ENCODE peak calls at places on chromosome 5, in eight cellular contexts. N is bronchial epithelial cell, R is endodermal cell, T is cardiac muscle cell, F is lower lobe of right lung, L is uterus, Z is stomach, C is body of pancreas. J is an unnamed sample. For H3K27me3, the result is how much of the 10 kb centered on the place peaks cover.

GRCh38 chr5:179873711-179874110 is 15.1 kb upstream of the MRNIP start:
- DNase-seq in N (no peak), R (no peak), T (no peak), F (no peak), L (no peak), Z (no peak), C (no peak), J (no peak)

GRCh38 chr5:179374506-179375235 is 29.4 kb upstream of the ADAMTS2 start:
- DNase-seq in N (no peak), R (no peak), T (no peak), F (no peak), L (no peak), Z (no peak), C (no peak), J (no peak)

GRCh38 chr5:94751456-94751855 is 133.0 kb downstream of the SLF1 start:
- DNase-seq in N (peak), R (no peak), T (no peak), F (no peak), L (no peak), Z (no peak), C (no peak), J (no peak)

GRCh38 chr5:138636401-138636944 is 61.3 kb upstream of the HSPA9 start:
- DNase-seq in N (peak), R (peak), T (no peak), F (no peak), L (no peak), Z (no peak), C (no peak), J (no peak)

GRCh38 chr5:137710086-137710485 is 25.8 kb downstream of the KLHL3 start:
- DNase-seq in N (no peak), R (peak), T (peak), F (no peak), L (no peak), Z (no peak), C (no peak), J (no peak)

GRCh38 chr5:95238560-95239325 is 46.2 kb downstream of the MCTP1 start:
- DNase-seq in N (peak), R (no peak), T (peak), F (no peak), L (no peak), Z (no peak), C (no peak), J (no peak)

GRCh38 chr5:141496038-141496437 is 7.2 kb downstream of the PCDHGC5 start:
- DNase-seq in N (no peak), R (peak), T (peak), F (no peak), L (no peak), Z (no peak), C (no peak), J (no peak)

GRCh38 chr5:12668564-12668963 is 764.3 kb upstream of the CTNND2 start:
- DNase-seq in N (no peak), R (peak), T (no peak), F (no peak), L (no peak), Z (no peak), C (no peak), J (no peak)

GRCh38 chr5:39016587-39017275 is 57.5 kb downstream of the RICTOR start:
- DNase-seq in N (no peak), R (no peak), T (no peak), F (no peak), L (no peak), Z (no peak), C (no peak), J (no peak)

GRCh38 chr5:123298335-123299010 is 124.7 kb downstream of the CEP120 start:
- DNase-seq in N (no peak), R (no peak), T (no peak), F (no peak), L (no peak), Z (no peak), C (no peak), J (no peak)

GRCh38 chr5:181086410-181087229 is 44.3 kb downstream of the OR2V1 start:
- DNase-seq in N (no peak), R (peak), T (no peak), F (no peak), L (no peak), Z (no peak), C (no peak), J (no peak)

GRCh38 chr5:139126711-139127111 is 71.5 kb downstream of the SIL1 start:
- DNase-seq in N (no peak), R (no peak), T (no peak), F (no peak), L (no peak), Z (no peak), C (peak), J (no peak)

GRCh38 chr5:111143910-111144309 is 51.8 kb downstream of the WDR36 start:
- DNase-seq in N (peak), R (no peak), T (peak), F (no peak), L (peak), Z (no peak), C (peak), J (no peak)

GRCh38 chr5:6686916-6687409 is 26.3 kb upstream of the TENT4A start:
- DNase-seq in N (peak), R (peak), T (peak), F (no peak), L (no peak), Z (no peak), C (no peak), J (no peak)

GRCh38 chr5:142866563-142867275 is 96.5 kb downstream of the ARHGAP26 start:
- DNase-seq in N (peak), R (peak), T (peak), F (no peak), L (peak), Z (peak), C (peak), J (peak)

GRCh38 chr5:39270172-39270848 is 50.9 kb upstream of the FYB1 start:
- DNase-seq in N (no peak), R (no peak), T (no peak), F (no peak), L (no peak), Z (no peak), C (no peak), J (peak)

GRCh38 chr5:53429706-53430105 is 50.7 kb upstream of the FST start:
- DNase-seq in N (peak), R (no peak), T (no peak), F (no peak), L (no peak), Z (no peak), C (no peak), J (no peak)

GRCh38 chr5:18811616-18812015 is 1176.4 kb downstream of the CDH18 start:
- DNase-seq in N (no peak), R (no peak), T (no peak), F (no peak), L (no peak), Z (no peak), C (no peak), J (no peak)

GRCh38 chr5:157731272-157732129 is at the start of gene THG1L:
- DNase-seq in N (peak), R (peak), T (peak), F (peak), L (peak), Z (peak), C (peak), J (peak)

GRCh38 chr5:140189977-140190867 is 15.2 kb downstream of the CYSTM1 start:
- DNase-seq in N (peak), R (no peak), T (peak), F (no peak), L (no peak), Z (no peak), C (no peak), J (no peak)

GRCh38 chr5:38382898-38383297 is 124.5 kb downstream of the EGFLAM start:
- DNase-seq in N (peak), R (peak), T (peak), F (peak), L (peak), Z (peak), C (peak), J (peak)

GRCh38 chr5:108639356-108639755 is 108.3 kb upstream of the FER start:
- DNase-seq in N (no peak), R (no peak), T (peak), F (no peak), L (no peak), Z (no peak), C (no peak), J (no peak)

GRCh38 chr5:60883229-60883628 is 39.2 kb upstream of the ELOVL7 start:
- DNase-seq in N (peak), R (no peak), T (peak), F (no peak), L (no peak), Z (no peak), C (no peak), J (no peak)

GRCh38 chr5:160262151-160262550 is 32.8 kb downstream of the FABP6 start:
- DNase-seq in N (no peak), R (peak), T (no peak), F (no peak), L (no peak), Z (no peak), C (no peak), J (no peak)

GRCh38 chr5:10507575-10508024 is 56.3 kb upstream of the ANKRD33B start:
- DNase-seq in N (no peak), R (no peak), T (no peak), F (no peak), L (peak), Z (no peak), C (no peak), J (no peak)

GRCh38 chr5:57841671-57842375 is 359.2 kb upstream of the ACTBL2 start:
- DNase-seq in N (peak), R (peak), T (peak), F (no peak), L (no peak), Z (no peak), C (no peak), J (no peak)

GRCh38 chr5:122163151-122164069 is 34.1 kb downstream of the ZNF474 start:
- DNase-seq in N (peak), R (no peak), T (peak), F (no peak), L (no peak), Z (no peak), C (no peak), J (no peak)

GRCh38 chr5:113197456-113198200 is 221.0 kb downstream of the DCP2 start:
- DNase-seq in N (no peak), R (peak), T (no peak), F (no peak), L (no peak), Z (peak), C (no peak), J (no peak)

GRCh38 chr5:160048131-160048530 is 39.2 kb downstream of the TTC1 start:
- DNase-seq in N (no peak), R (no peak), T (peak), F (no peak), L (peak), Z (no peak), C (no peak), J (no peak)

GRCh38 chr5:161442471-161442870 is 104.1 kb downstream of the GABRB2 start:
- DNase-seq in N (no peak), R (no peak), T (no peak), F (no peak), L (no peak), Z (no peak), C (no peak), J (no peak)
- H3K27me3 ChIP-seq in N (under half), R (under half), T (under half), F (under half), L (under half), Z (under half), C (under half), J (under half)

GRCh38 chr5:135493406-135494180 is 41.4 kb upstream of the TIFAB start:
- DNase-seq in N (peak), R (no peak), T (peak), F (no peak), L (no peak), Z (no peak), C (no peak), J (no peak)

GRCh38 chr5:135492319-135492626 is 40.1 kb upstream of the TIFAB start:
- DNase-seq in N (peak), R (no peak), T (no peak), F (no peak), L (no peak), Z (no peak), C (no peak), J (no peak)

GRCh38 chr5:135491038-135491551 is 38.9 kb upstream of the TIFAB start:
- DNase-seq in N (no peak), R (no peak), T (no peak), F (no peak), L (no peak), Z (no peak), C (no peak), J (no peak)

GRCh38 chr5:135491552-135492318 is 39.6 kb upstream of the TIFAB start:
- DNase-seq in N (peak), R (peak), T (no peak), F (peak), L (no peak), Z (peak), C (no peak), J (no peak)

DNA sequence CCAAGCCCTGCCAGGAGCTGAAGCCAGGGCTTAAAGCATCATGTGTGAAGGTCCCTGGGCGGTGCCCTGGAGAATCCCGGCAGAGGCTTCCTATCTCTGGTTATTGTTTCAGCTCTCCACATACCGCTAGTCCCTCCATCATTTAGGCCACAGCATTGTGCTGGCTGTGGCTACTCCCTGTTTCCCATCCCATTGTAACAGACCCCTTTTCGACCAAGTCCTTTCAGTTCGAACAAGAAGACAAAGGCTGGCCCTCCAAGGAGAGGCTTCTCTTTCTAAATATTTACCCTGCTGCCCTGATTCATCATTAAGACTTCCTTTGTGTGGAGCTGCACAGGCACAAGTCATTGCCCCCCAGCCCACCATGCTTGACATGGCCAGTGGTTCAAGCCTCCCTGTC is 41.6 kb downstream of the NEUROG1 start:
- DNase-seq in N (no peak), R (no peak), T (no peak), F (no peak), L (no peak), Z (no peak), C (no peak), J (no peak)
- H3K27me3 ChIP-seq in N (under half), R (half or more), T (half or more), F (under half), L (under half), Z (under half), C (under half), J (under half)

GRCh38 chr5:1835431-1835830 is 34.2 kb downstream of the NDUFS6 start:
- DNase-seq in N (no peak), R (no peak), T (no peak), F (no peak), L (no peak), Z (no peak), C (no peak), J (no peak)

GRCh38 chr5:1840071-1840547 is 38.9 kb downstream of the NDUFS6 start:
- DNase-seq in N (no peak), R (no peak), T (no peak), F (no peak), L (no peak), Z (no peak), C (no peak), J (no peak)

GRCh38 chr5:1836176-1836890 is 35.1 kb downstream of the NDUFS6 start:
- DNase-seq in N (no peak), R (no peak), T (no peak), F (no peak), L (no peak), Z (no peak), C (no peak), J (no peak)

GRCh38 chr5:1836891-1837880 is 36.0 kb downstream of the NDUFS6 start:
- DNase-seq in N (no peak), R (no peak), T (no peak), F (no peak), L (no peak), Z (no peak), C (no peak), J (no peak)

GRCh38 chr5:1838013-1838412 is 36.8 kb downstream of the NDUFS6 start:
- DNase-seq in N (no peak), R (no peak), T (no peak), F (no peak), L (no peak), Z (no peak), C (no peak), J (no peak)
- H3K27me3 ChIP-seq in N (under half), R (under half), T (under half), F (half or more), L (under half), Z (half or more), C (under half), J (under half)

GRCh38 chr5:88842784-88843183 is 40.2 kb downstream of the MEF2C start:
- DNase-seq in N (no peak), R (no peak), T (no peak), F (no peak), L (no peak), Z (no peak), C (no peak), J (no peak)
- H3K27me3 ChIP-seq in N (under half), R (under half), T (under half), F (under half), L (under half), Z (under half), C (under half), J (under half)

GRCh38 chr5:1892685-1893445 is 10.1 kb upstream of the IRX4 start:
- DNase-seq in N (no peak), R (no peak), T (no peak), F (peak), L (no peak), Z (no peak), C (no peak), J (no peak)

GRCh38 chr5:1894243-1894642 is 11.5 kb upstream of the IRX4 start:
- DNase-seq in N (no peak), R (no peak), T (no peak), F (no peak), L (no peak), Z (no peak), C (no peak), J (no peak)

GRCh38 chr5:1895771-1896420 is 13.2 kb upstream of the IRX4 start:
- DNase-seq in N (no peak), R (no peak), T (no peak), F (peak), L (no peak), Z (no peak), C (no peak), J (no peak)

GRCh38 chr5:1892211-1892610 is 9.5 kb upstream of the IRX4 start:
- DNase-seq in N (no peak), R (no peak), T (no peak), F (peak), L (no peak), Z (no peak), C (no peak), J (no peak)

DNA sequence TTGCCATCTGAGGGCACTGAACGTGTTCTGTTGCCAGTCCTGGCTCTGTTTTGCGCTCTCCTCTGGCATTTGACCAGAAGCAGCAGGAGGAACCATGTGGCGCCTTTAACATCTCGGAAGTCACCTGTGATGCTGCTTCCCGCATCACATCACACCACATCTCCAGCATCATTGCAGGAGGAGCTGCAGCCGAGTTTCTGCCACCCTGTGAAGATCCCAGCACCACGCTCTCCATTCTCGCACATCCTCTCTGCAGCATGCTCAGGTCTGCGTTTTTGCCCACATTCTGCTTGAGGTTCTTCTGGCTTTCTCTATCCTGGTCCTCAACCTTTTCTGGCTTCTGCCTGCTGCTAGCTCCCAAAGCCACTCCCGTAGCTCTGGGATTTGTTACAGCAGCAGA is 11.0 kb upstream of the IRX4 start:
- DNase-seq in N (no peak), R (no peak), T (no peak), F (no peak), L (no peak), Z (no peak), C (no peak), J (no peak)
- H3K27me3 ChIP-seq in N (under half), R (half or more), T (under half), F (half or more), L (under half), Z (half or more), C (under half), J (under half)

GRCh38 chr5:88145603-88146467 is 122.8 kb downstream of the TMEM161B start:
- DNase-seq in N (peak), R (peak), T (no peak), F (peak), L (no peak), Z (no peak), C (no peak), J (no peak)
- H3K27me3 ChIP-seq in N (under half), R (half or more), T (half or more), F (under half), L (under half), Z (half or more), C (under half), J (under half)

DNA sequence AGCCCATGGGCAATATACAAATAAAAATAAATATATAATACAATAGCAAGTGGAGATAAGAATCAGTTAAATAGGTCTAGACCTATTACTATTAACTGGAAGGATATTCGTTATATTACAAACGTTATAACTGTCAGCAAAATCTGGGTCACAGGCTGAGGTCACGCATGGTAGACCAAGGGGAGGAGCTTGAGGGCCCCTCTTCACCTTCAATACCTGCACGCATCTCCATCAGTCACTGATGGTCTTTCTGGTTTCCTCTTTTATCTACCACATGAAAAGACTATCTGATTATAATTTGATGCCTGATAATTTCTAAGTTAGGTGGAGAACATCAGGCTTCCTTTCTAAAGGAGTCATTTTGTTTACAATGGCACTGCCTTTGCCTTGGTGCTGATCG is 43.2 kb downstream of the MAT2B start:
- DNase-seq in N (no peak), R (no peak), T (no peak), F (no peak), L (no peak), Z (no peak), C (no peak), J (no peak)
- H3K27me3 ChIP-seq in N (under half), R (under half), T (under half), F (under half), L (under half), Z (under half), C (under half), J (under half)

GRCh38 chr5:176796970-176797369 is 13.4 kb upstream of the UNC5A start:
- DNase-seq in N (no peak), R (no peak), T (no peak), F (no peak), L (no peak), Z (no peak), C (no peak), J (no peak)

GRCh38 chr5:176797456-176798093 is 12.8 kb upstream of the UNC5A start:
- DNase-seq in N (no peak), R (no peak), T (no peak), F (no peak), L (no peak), Z (no peak), C (no peak), J (no peak)

GRCh38 chr5:176799488-176799887 is 10.9 kb upstream of the UNC5A start:
- DNase-seq in N (no peak), R (no peak), T (no peak), F (no peak), L (no peak), Z (no peak), C (no peak), J (no peak)

GRCh38 chr5:176798949-176799348 is 11.4 kb upstream of the UNC5A start:
- DNase-seq in N (no peak), R (no peak), T (no peak), F (no peak), L (no peak), Z (no peak), C (no peak), J (no peak)

DNA sequence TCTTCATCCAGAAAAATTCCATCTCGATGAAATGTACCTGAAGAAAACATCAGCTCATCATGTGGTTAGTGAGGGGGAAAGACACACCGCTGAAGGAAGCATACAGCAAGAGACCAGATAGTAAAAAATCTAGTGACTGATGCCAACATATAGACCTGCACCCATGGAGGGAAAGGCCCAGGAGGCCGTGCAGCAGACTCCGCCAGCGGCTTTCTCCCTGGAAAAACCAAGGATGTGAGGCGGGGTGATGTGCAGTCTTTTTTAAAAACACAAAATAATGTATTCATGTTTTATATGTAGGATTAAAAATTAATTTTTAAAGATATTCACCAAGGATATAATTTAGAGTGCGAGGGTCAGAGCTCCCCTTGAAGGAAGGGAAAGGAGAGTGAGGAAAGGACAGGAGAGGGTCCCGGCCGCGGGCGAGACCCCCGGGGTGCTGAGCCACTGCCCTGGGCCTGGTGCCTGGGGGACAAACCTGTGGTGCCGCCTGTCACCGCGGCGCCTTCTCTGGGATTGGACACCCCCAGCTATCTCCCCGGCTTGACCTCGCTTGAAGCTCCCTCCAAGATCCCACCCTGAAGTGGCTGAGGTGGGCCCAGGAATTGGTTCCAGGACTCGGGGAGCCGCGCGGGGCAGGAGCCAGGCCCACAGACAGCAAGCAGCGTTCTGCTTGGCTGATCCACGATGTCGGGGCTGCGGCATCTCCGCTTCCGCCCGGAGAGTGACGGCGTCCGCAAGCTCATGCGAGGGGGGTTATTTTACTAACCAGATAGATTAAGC is 12.1 kb upstream of the UNC5A start:
- DNase-seq in N (no peak), R (no peak), T (no peak), F (no peak), L (no peak), Z (no peak), C (no peak), J (no peak)
- H3K27me3 ChIP-seq in N (under half), R (under half), T (under half), F (under half), L (under half), Z (half or more), C (under half), J (under half)

J was measured in CD8-positive, alpha-beta T cell.